ENCODE peak calls at places on chromosome 9, in ten cellular contexts. G is mammary epithelial cell; K is CD4-positive, CD25-positive, alpha-beta regulatory T cell; O is keratinocyte; Y is lower lobe of right lung; W is tibial nerve; S is ovary; P is CD8-positive, alpha-beta memory T cell; D is effector memory CD4-positive, alpha-beta T cell; X is iPS DF 6.9. I is an unnamed sample. For H3K4me1, the result is how much of the 10 kb centered on the place peaks cover.

GRCh38 chr9:111966851-111967250 is 70.2 kb downstream of the UGCG start:
- DNase-seq in P (no peak), W (no peak), S (no peak), G (peak), Y (no peak), X (no peak), K (no peak), O (no peak), D (no peak), I (no peak)

GRCh38 chr9:70868661-70869652 is 252.5 kb downstream of the TRPM3 start:
- DNase-seq in K (no peak), D (no peak), X (no peak), S (peak), W (no peak), O (no peak), P (no peak), G (no peak), Y (no peak), I (no peak)

GRCh38 chr9:134760750-134761420 is 119.3 kb downstream of the COL5A1 start:
- DNase-seq in S (no peak), K (no peak), Y (no peak), G (no peak), O (no peak), P (no peak), D (no peak), W (no peak), X (no peak), I (no peak)

GRCh38 chr9:2243666-2244555 is 228.8 kb downstream of the SMARCA2 start:
- DNase-seq in G (no peak), Y (no peak), X (no peak), P (no peak), D (no peak), K (no peak), S (no peak), W (no peak), O (no peak), I (no peak)

GRCh38 chr9:89313842-89314241 is 2.8 kb downstream of the CKS2 start:
- DNase-seq in Y (no peak), G (peak), X (no peak), P (no peak), S (no peak), W (no peak), O (no peak), K (no peak), D (no peak), I (no peak)

GRCh38 chr9:11192993-11193392 is 580.2 kb upstream of the PTPRD start:
- DNase-seq in P (no peak), Y (no peak), K (no peak), S (no peak), X (no peak), D (no peak), O (no peak), W (no peak), G (no peak), I (no peak)

GRCh38 chr9:131875828-131876485 is 136.1 kb upstream of the RAPGEF1 start:
- DNase-seq in K (peak), O (no peak), Y (no peak), X (no peak), W (no peak), S (no peak), G (peak), P (no peak), D (no peak), I (no peak)

GRCh38 chr9:121294181-121294743 is 26.3 kb downstream of the GSN start:
- DNase-seq in W (peak), D (no peak), X (no peak), P (no peak), S (no peak), G (no peak), Y (no peak), O (no peak), K (no peak), I (no peak)

GRCh38 chr9:137273095-137273490 is 4.4 kb upstream of the TOR4A start:
- DNase-seq in G (no peak), X (no peak), Y (no peak), P (no peak), S (no peak), W (no peak), O (no peak), K (no peak), D (no peak), I (peak)

GRCh38 chr9:69785757-69786156 is 25.9 kb upstream of the PTAR1 start:
- DNase-seq in G (peak), W (no peak), P (no peak), K (no peak), O (no peak), D (no peak), Y (no peak), S (no peak), X (no peak), I (no peak)

GRCh38 chr9:135355466-135356420 is 123.8 kb upstream of the PPP1R26 start:
- DNase-seq in D (no peak), P (no peak), Y (no peak), W (no peak), K (no peak), O (no peak), G (no peak), X (no peak), S (no peak), I (no peak)

GRCh38 chr9:132182609-132183073 is 20.8 kb downstream of the NTNG2 start:
- DNase-seq in K (no peak), G (no peak), S (no peak), P (no peak), O (no peak), X (no peak), W (no peak), D (no peak), Y (no peak), I (peak)

GRCh38 chr9:23215688-23216087 is 610.4 kb downstream of the ELAVL2 start:
- DNase-seq in S (no peak), X (no peak), G (no peak), D (no peak), P (no peak), W (no peak), K (no peak), Y (no peak), O (no peak), I (no peak)

GRCh38 chr9:98995971-98996504 is 52.3 kb downstream of the COL15A1 start:
- DNase-seq in Y (no peak), G (no peak), X (no peak), S (no peak), K (no peak), D (no peak), O (no peak), W (no peak), P (no peak), I (no peak)

GRCh38 chr9:134707031-134707680 is 65.6 kb downstream of the COL5A1 start:
- DNase-seq in Y (no peak), S (peak), W (peak), K (no peak), X (no peak), O (no peak), P (no peak), G (no peak), D (no peak), I (peak)

GRCh38 chr9:126459965-126460843 is 133.6 kb downstream of the MVB12B start:
- DNase-seq in K (no peak), D (no peak), S (no peak), G (no peak), W (no peak), O (no peak), X (no peak), Y (no peak), P (no peak), I (no peak)

GRCh38 chr9:128728298-128728697 is 4.4 kb upstream of the ZDHHC12 start:
- DNase-seq in P (no peak), Y (no peak), S (no peak), W (no peak), G (no peak), K (no peak), X (no peak), D (no peak), O (no peak), I (peak)

GRCh38 chr9:126488881-126489404 is 124.8 kb upstream of the LMX1B start:
- DNase-seq in O (no peak), Y (peak), S (no peak), X (no peak), P (no peak), D (no peak), G (no peak), K (no peak), W (no peak), I (no peak)

GRCh38 chr9:128159073-128159783 is 837 bp upstream of the BBLN start:
- DNase-seq in K (peak), X (no peak), Y (no peak), P (peak), S (peak), G (no peak), D (peak), W (no peak), O (no peak), I (no peak)

GRCh38 chr9:36780186-36780585 is 207.5 kb downstream of the MELK start:
- DNase-seq in K (no peak), D (no peak), G (no peak), Y (no peak), P (no peak), S (peak), X (no peak), W (no peak), O (no peak), I (no peak)

DNA sequence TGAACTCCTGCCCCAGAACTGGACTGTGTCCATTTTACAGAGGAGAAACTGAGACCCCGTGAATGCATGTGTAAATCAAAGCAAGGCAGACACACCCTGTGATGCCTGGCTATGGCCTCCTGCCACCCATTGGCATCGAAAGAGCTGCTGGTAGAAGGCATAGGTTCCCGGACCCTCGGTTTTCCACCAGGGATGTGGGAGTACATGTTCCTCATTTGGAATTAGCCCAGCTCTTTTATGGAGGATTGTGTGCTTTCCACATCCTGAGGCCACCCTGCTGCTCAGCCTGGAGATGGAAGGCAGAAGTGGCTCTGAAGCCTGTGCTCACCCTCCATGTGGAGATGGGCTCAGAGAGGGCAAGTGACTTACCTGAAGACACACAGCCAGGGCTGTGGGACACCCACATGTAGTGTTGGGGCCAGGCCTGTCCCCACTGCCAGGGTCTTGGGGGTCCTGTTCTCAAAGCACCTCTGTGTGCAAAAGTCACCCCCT is 2.8 kb downstream of the SUSD3 start:
- DNase-seq in D (no peak), W (no peak), O (no peak), G (no peak), X (no peak), Y (no peak), P (no peak), K (no peak), S (peak), I (no peak)
- H3K4me1 ChIP-seq in D (half or more), W (under half), O (under half), G (under half), X (under half), Y (under half), P (half or more), K (half or more), S (under half), I (under half)

GRCh38 chr9:95062601-95063065 is 254.9 kb downstream of the FANCC start:
- DNase-seq in X (no peak), G (no peak), W (no peak), O (no peak), K (no peak), P (no peak), Y (no peak), D (no peak), S (no peak), I (no peak)
- H3K4me1 ChIP-seq in X (under half), G (under half), W (half or more), O (under half), K (under half), P (under half), Y (half or more), D (under half), S (under half), I (under half)

GRCh38 chr9:14423816-14424261 is 109.9 kb upstream of the NFIB start:
- DNase-seq in O (no peak), K (no peak), Y (no peak), X (no peak), S (no peak), G (no peak), W (no peak), D (no peak), P (no peak), I (no peak)
- H3K4me1 ChIP-seq in O (under half), K (under half), Y (under half), X (under half), S (under half), G (under half), W (under half), D (under half), P (under half), I (under half)

DNA sequence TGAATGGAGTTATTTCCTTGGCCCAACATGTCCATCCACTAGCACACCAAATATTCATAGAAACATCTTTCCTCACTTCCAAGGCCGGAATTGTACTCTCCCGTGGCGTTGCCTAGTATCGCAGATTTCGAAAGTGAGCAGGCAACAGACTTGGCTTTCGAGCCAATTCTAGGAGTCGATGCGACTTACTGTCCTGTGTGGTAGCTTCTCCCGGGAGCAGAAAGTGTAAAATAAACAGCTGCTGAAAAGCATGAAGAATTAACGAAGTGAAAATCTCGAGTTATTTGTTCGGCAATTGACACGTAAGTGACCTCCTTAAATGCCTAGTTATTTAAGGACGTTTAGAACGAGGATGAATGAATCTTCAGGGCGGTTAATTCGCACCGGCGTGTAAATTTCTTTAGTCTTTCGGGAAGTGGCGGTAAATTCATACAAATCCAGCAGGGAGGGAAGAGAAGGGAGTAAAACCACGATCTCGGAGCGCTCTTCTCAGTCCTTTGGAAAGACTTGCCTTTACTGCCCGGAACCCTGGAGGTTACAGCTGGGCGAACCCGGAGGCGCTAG is 414 bp upstream of the PCSK5 start:
- DNase-seq in D (no peak), K (no peak), S (peak), W (no peak), X (no peak), Y (no peak), O (no peak), P (no peak), G (peak), I (peak)
- H3K4me1 ChIP-seq in D (under half), K (under half), S (under half), W (under half), X (under half), Y (under half), O (under half), P (under half), G (under half), I (under half)

GRCh38 chr9:32978051-32978450 is 23.4 kb downstream of the APTX start:
- DNase-seq in W (no peak), G (no peak), K (no peak), O (no peak), D (no peak), P (no peak), X (no peak), Y (no peak), S (no peak), I (no peak)
- H3K4me1 ChIP-seq in W (under half), G (under half), K (under half), O (under half), D (under half), P (under half), X (under half), Y (under half), S (under half), I (under half)